ENCODE peak calls at places on chromosome 21, in five cellular contexts. One of them, this sample, is unnamed.

GRCh38 chr21:25283720-25284119 is 323.6 kb downstream of the MRPL39 start:
- DNase-seq in GM10248: peak; percentile 25
- DNase-seq in GM12865: peak; percentile 63
- DNase-seq in fibroblast of pulmonary artery: peak; percentile 70
- DNase-seq in thoracic aorta: no peak
- DNase-seq in this sample: peak; percentile 54

GRCh38 chr21:36004441-36004840 is 55.9 kb downstream of the SETD4 start:
- DNase-seq in fibroblast of pulmonary artery: no peak
- DNase-seq in thoracic aorta: no peak
- DNase-seq in GM10248: no peak
- DNase-seq in GM12865: no peak
- DNase-seq in this sample: no peak

GRCh38 chr21:15841856-15842564 is 112.2 kb downstream of the USP25 start:
- DNase-seq in fibroblast of pulmonary artery: peak; percentile 80
- DNase-seq in thoracic aorta: no peak
- DNase-seq in GM12865: no peak
- DNase-seq in GM10248: no peak
- DNase-seq in this sample: peak; percentile 50

GRCh38 chr21:19340303-19340702 is 936.7 kb upstream of the TMPRSS15 start:
- DNase-seq in GM12865: no peak
- DNase-seq in fibroblast of pulmonary artery: no peak
- DNase-seq in GM10248: no peak
- DNase-seq in thoracic aorta: no peak
- DNase-seq in this sample: no peak

GRCh38 chr21:46347791-46348381 is 23.9 kb downstream of the PCNT start:
- DNase-seq in GM12865: no peak
- DNase-seq in fibroblast of pulmonary artery: peak; percentile 14
- DNase-seq in thoracic aorta: no peak
- DNase-seq in GM10248: no peak
- DNase-seq in this sample: peak; percentile 89

GRCh38 chr21:32516729-32517649 is 68.3 kb downstream of the TCP10L start:
- DNase-seq in GM12865: no peak
- DNase-seq in thoracic aorta: no peak
- DNase-seq in fibroblast of pulmonary artery: peak; percentile 99
- DNase-seq in GM10248: no peak
- DNase-seq in this sample: peak; percentile 89

GRCh38 chr21:26072891-26073615 is 97.5 kb downstream of the APP start:
- DNase-seq in fibroblast of pulmonary artery: peak; percentile 26
- DNase-seq in thoracic aorta: no peak
- DNase-seq in GM12865: no peak
- DNase-seq in GM10248: no peak
- DNase-seq in this sample: no peak

GRCh38 chr21:29771491-29772066 is 168.2 kb downstream of the GRIK1 start:
- DNase-seq in GM12865: no peak
- DNase-seq in thoracic aorta: no peak
- DNase-seq in GM10248: no peak
- DNase-seq in fibroblast of pulmonary artery: no peak
- DNase-seq in this sample: no peak

GRCh38 chr21:16072692-16073091 is 342.9 kb downstream of the USP25 start:
- DNase-seq in thoracic aorta: no peak
- DNase-seq in GM10248: no peak
- DNase-seq in GM12865: no peak
- DNase-seq in fibroblast of pulmonary artery: peak; percentile 84
- DNase-seq in this sample: peak; percentile 33

GRCh38 chr21:16302851-16303282 is 573.1 kb downstream of the USP25 start:
- DNase-seq in GM12865: no peak
- DNase-seq in thoracic aorta: no peak
- DNase-seq in GM10248: no peak
- DNase-seq in fibroblast of pulmonary artery: peak; percentile 37
- DNase-seq in this sample: no peak

GRCh38 chr21:18244721-18245486 is at the start of gene CHODL:
- DNase-seq in thoracic aorta: no peak
- DNase-seq in GM10248: no peak
- DNase-seq in GM12865: no peak
- DNase-seq in fibroblast of pulmonary artery: no peak
- DNase-seq in this sample: no peak

GRCh38 chr21:34072145-34073031 is 990 bp upstream of the MRPS6 start:
- DNase-seq in GM10248: no peak
- DNase-seq in fibroblast of pulmonary artery: no peak
- DNase-seq in GM12865: no peak
- DNase-seq in thoracic aorta: no peak
- DNase-seq in this sample: no peak

GRCh38 chr21:35232545-35233176 is 183.6 kb upstream of the RUNX1 start:
- DNase-seq in GM12865: no peak
- DNase-seq in thoracic aorta: no peak
- DNase-seq in GM10248: no peak
- DNase-seq in fibroblast of pulmonary artery: peak; percentile 83
- DNase-seq in this sample: peak; percentile 60

GRCh38 chr21:17769049-17769845 is 49.9 kb downstream of the C21orf91 start:
- DNase-seq in GM12865: no peak
- DNase-seq in fibroblast of pulmonary artery: no peak
- DNase-seq in thoracic aorta: no peak
- DNase-seq in GM10248: no peak
- DNase-seq in this sample: peak; percentile 13

GRCh38 chr21:37871121-37871862 is 45.0 kb downstream of the KCNJ6 start:
- DNase-seq in GM10248: no peak
- DNase-seq in fibroblast of pulmonary artery: peak; percentile 49
- DNase-seq in thoracic aorta: no peak
- DNase-seq in GM12865: no peak
- DNase-seq in this sample: peak; percentile 66

GRCh38 chr21:33980276-33980916 is 64.8 kb upstream of the ATP5PO start:
- DNase-seq in fibroblast of pulmonary artery: no peak
- DNase-seq in GM12865: no peak
- DNase-seq in GM10248: no peak
- DNase-seq in thoracic aorta: no peak
- DNase-seq in this sample: peak; percentile 4

GRCh38 chr21:36642777-36643176 is 56.1 kb upstream of the SIM2 start:
- DNase-seq in GM10248: no peak
- DNase-seq in thoracic aorta: no peak
- DNase-seq in fibroblast of pulmonary artery: no peak
- DNase-seq in GM12865: no peak
- DNase-seq in this sample: no peak

GRCh38 chr21:38346286-38346685 is 89.5 kb downstream of the KCNJ15 start:
- DNase-seq in GM10248: no peak
- DNase-seq in thoracic aorta: no peak
- DNase-seq in fibroblast of pulmonary artery: no peak
- DNase-seq in GM12865: no peak
- DNase-seq in this sample: no peak

GRCh38 chr21:39911792-39912191 is 44.6 kb downstream of the PCP4 start:
- DNase-seq in thoracic aorta: no peak
- DNase-seq in GM12865: no peak
- DNase-seq in fibroblast of pulmonary artery: no peak
- DNase-seq in GM10248: no peak
- DNase-seq in this sample: no peak

GRCh38 chr21:27534211-27534610 is 567.3 kb upstream of the ADAMTS5 start:
- DNase-seq in GM12865: no peak
- DNase-seq in GM10248: no peak
- DNase-seq in thoracic aorta: no peak
- DNase-seq in fibroblast of pulmonary artery: no peak
- DNase-seq in this sample: no peak

GRCh38 chr21:23811802-23812201 is 1795.5 kb downstream of the MRPL39 start:
- DNase-seq in GM12865: no peak
- DNase-seq in fibroblast of pulmonary artery: no peak
- DNase-seq in GM10248: no peak
- DNase-seq in thoracic aorta: no peak
- DNase-seq in this sample: no peak

GRCh38 chr21:16821588-16821987 is 691.3 kb upstream of the CXADR start:
- DNase-seq in GM12865: no peak
- DNase-seq in fibroblast of pulmonary artery: no peak
- DNase-seq in thoracic aorta: no peak
- DNase-seq in GM10248: no peak
- DNase-seq in this sample: no peak

GRCh38 chr21:34874689-34875513 is 174.2 kb downstream of the RUNX1 start:
- DNase-seq in GM12865: peak; percentile 58
- DNase-seq in fibroblast of pulmonary artery: no peak
- DNase-seq in GM10248: no peak
- DNase-seq in thoracic aorta: no peak
- DNase-seq in this sample: no peak

GRCh38 chr21:42115136-42115683 is 44.1 kb downstream of the UMODL1 start:
- DNase-seq in thoracic aorta: no peak
- DNase-seq in fibroblast of pulmonary artery: no peak
- DNase-seq in GM10248: no peak
- DNase-seq in GM12865: no peak
- DNase-seq in this sample: no peak

GRCh38 chr21:42112857-42113256 is 41.7 kb downstream of the UMODL1 start:
- DNase-seq in thoracic aorta: no peak
- DNase-seq in GM10248: no peak
- DNase-seq in fibroblast of pulmonary artery: peak; percentile 50
- DNase-seq in GM12865: no peak
- DNase-seq in this sample: peak; percentile 20

GRCh38 chr21:42114646-42115045 is 43.5 kb downstream of the UMODL1 start:
- DNase-seq in fibroblast of pulmonary artery: no peak
- DNase-seq in GM12865: no peak
- DNase-seq in thoracic aorta: no peak
- DNase-seq in GM10248: no peak
- DNase-seq in this sample: no peak

GRCh38 chr21:42112223-42112622 is 41.1 kb downstream of the UMODL1 start:
- DNase-seq in thoracic aorta: no peak
- DNase-seq in fibroblast of pulmonary artery: no peak
- DNase-seq in GM12865: peak; percentile 36
- DNase-seq in GM10248: no peak
- DNase-seq in this sample: no peak

DNA sequence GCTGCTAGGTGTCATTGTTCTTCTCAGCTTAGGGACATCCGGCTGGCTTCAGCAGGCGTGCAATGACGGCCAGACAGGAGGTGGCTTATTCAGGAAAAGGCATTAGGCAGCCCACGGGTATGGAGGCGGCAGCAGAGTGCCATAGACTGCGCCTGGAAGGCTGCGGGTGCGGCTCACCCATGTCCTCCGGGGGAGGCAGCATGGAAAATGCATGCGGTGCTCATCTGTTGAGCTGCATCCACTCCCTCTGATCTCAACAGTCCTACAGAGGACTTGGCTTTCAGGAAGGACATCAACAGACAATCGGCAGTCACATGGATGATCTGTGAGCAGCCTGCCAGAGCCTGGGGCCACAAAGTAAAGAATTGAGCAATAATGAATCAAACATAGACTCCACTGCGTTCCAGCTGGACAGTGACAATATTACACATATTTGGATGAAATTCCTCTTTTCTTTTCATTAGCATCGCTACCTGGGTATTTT is 42.9 kb downstream of the UMODL1 start:
- DNase-seq in thoracic aorta: no peak
- DNase-seq in GM10248: no peak
- DNase-seq in fibroblast of pulmonary artery: no peak
- DNase-seq in GM12865: no peak
- DNase-seq in this sample: peak; percentile 79
- TF ChIP-seq CTCF in thoracic aorta: no peak
- TF ChIP-seq CTCF in GM10248: no peak
- TF ChIP-seq CTCF in fibroblast of pulmonary artery: no peak
- TF ChIP-seq CTCF in GM12865: no peak
- TF ChIP-seq CTCF in this sample: peak; percentile 35

DNA sequence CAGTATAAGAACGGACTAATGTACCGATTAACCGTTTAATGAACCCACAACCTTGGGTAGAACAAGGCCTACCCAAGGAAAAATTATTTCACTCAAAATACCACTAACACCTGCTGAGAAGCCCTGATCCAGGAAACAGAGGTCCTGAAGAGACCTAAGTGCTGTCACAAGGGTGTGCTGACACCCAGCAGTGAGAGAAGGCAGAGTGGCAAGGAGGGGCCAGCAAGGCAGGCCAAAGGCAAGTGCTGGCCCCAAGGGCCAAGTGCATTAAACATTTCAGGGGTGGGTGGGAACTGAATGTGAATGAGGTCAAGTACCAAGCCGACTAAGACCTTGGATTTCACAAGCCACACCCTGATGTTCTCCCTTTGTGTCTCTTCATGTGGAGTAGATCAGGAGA is 9.0 kb downstream of the UBE2G2 start:
- DNase-seq in GM12865: no peak
- DNase-seq in GM10248: no peak
- DNase-seq in thoracic aorta: no peak
- DNase-seq in fibroblast of pulmonary artery: no peak
- DNase-seq in this sample: no peak
- TF ChIP-seq CTCF in GM12865: no peak
- TF ChIP-seq CTCF in GM10248: no peak
- TF ChIP-seq CTCF in thoracic aorta: no peak
- TF ChIP-seq CTCF in fibroblast of pulmonary artery: no peak
- TF ChIP-seq CTCF in this sample: no peak

GRCh38 chr21:44911384-44912157 is 9.1 kb downstream of the ITGB2 start:
- DNase-seq in GM10248: no peak
- DNase-seq in fibroblast of pulmonary artery: no peak
- DNase-seq in thoracic aorta: no peak
- DNase-seq in GM12865: no peak
- DNase-seq in this sample: peak; percentile 93
- TF ChIP-seq CTCF in GM10248: peak; percentile 47
- TF ChIP-seq CTCF in fibroblast of pulmonary artery: no peak
- TF ChIP-seq CTCF in thoracic aorta: no peak
- TF ChIP-seq CTCF in GM12865: peak; percentile 49
- TF ChIP-seq CTCF in this sample: peak; percentile 87

DNA sequence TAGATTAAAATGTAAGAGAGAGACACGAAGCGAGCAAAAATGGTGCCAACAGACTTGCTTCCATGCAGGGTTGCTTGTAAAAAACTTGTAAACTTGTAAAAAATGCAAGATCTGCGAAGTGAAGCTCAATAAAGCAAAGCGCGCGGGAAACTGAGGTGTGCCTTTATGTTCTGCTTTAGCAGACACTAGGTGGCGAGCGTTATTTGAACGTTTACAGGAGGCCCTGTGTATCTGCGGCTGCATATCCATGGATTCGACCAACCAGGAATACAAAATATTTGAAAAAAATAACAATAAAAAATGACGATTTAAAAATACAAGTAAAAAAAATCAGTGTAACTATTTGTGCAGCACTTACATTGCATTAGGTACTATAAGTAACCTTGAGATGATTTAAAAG is 1.5 kb downstream of the UBE2G2 start:
- DNase-seq in GM12865: peak; percentile 33
- DNase-seq in thoracic aorta: no peak
- DNase-seq in fibroblast of pulmonary artery: peak; percentile 65
- DNase-seq in GM10248: no peak
- DNase-seq in this sample: peak; percentile 77
- TF ChIP-seq CTCF in GM12865: no peak
- TF ChIP-seq CTCF in thoracic aorta: no peak
- TF ChIP-seq CTCF in fibroblast of pulmonary artery: peak; percentile 54
- TF ChIP-seq CTCF in GM10248: peak; percentile 36
- TF ChIP-seq CTCF in this sample: peak; percentile 54

GRCh38 chr21:44298301-44298700 is 1.6 kb upstream of the PFKL start:
- DNase-seq in GM10248: no peak
- DNase-seq in fibroblast of pulmonary artery: peak; percentile 23
- DNase-seq in GM12865: peak; percentile 56
- DNase-seq in thoracic aorta: no peak
- DNase-seq in this sample: peak; percentile 13
- TF ChIP-seq CTCF in GM10248: peak; percentile 27
- TF ChIP-seq CTCF in fibroblast of pulmonary artery: peak; percentile 22
- TF ChIP-seq CTCF in GM12865: peak; percentile 35
- TF ChIP-seq CTCF in thoracic aorta: no peak
- TF ChIP-seq CTCF in this sample: no peak

GRCh38 chr21:44934797-44935532 is 4.9 kb upstream of the SLX9 start:
- DNase-seq in thoracic aorta: no peak
- DNase-seq in GM10248: no peak
- DNase-seq in fibroblast of pulmonary artery: no peak
- DNase-seq in GM12865: no peak
- DNase-seq in this sample: no peak
- TF ChIP-seq CTCF in thoracic aorta: no peak
- TF ChIP-seq CTCF in GM10248: no peak
- TF ChIP-seq CTCF in fibroblast of pulmonary artery: no peak
- TF ChIP-seq CTCF in GM12865: no peak
- TF ChIP-seq CTCF in this sample: no peak

This sample was measured in MCF 10A.